ENCODE peak calls at places on chromosome 12, in ten cellular contexts. X is heart right ventricle; J is heart left ventricle; A is CD8-positive, alpha-beta T cell; Q is tibial nerve; U is tibial artery; M is CD4-positive, CD25-positive, alpha-beta regulatory T cell; T is lung; P is aorta; N is cardiac muscle cell. F is an unnamed sample. For H3K4me1 and H3K36me3, the result is how much of the 10 kb centered on the place peaks cover.

GRCh38 chr12:106999444-106999843 is 12.5 kb upstream of the MTERF2 start:
- DNase-seq in X (no peak), J (no peak), A (no peak), Q (peak), U (peak), M (no peak), T (no peak), P (no peak), N (no peak), F (no peak)

GRCh38 chr12:117255386-117255785 is 65.1 kb upstream of the FBXO21 start:
- DNase-seq in X (no peak), J (no peak), A (no peak), Q (no peak), U (no peak), M (no peak), T (no peak), P (no peak), N (no peak), F (no peak)

GRCh38 chr12:105677672-105678071 is 347.2 kb downstream of the C12orf75 start:
- DNase-seq in X (no peak), J (no peak), A (no peak), Q (no peak), U (no peak), M (no peak), T (no peak), P (no peak), N (no peak), F (no peak)

GRCh38 chr12:106118-106561 is 39.6 kb downstream of the IQSEC3 start:
- DNase-seq in X (peak), J (peak), A (no peak), Q (no peak), U (peak), M (no peak), T (no peak), P (peak), N (no peak), F (no peak)

GRCh38 chr12:105706973-105707334 is 376.5 kb downstream of the C12orf75 start:
- DNase-seq in X (no peak), J (no peak), A (no peak), Q (no peak), U (no peak), M (no peak), T (no peak), P (no peak), N (no peak), F (no peak)

GRCh38 chr12:41907036-41907435 is 237.6 kb downstream of the GXYLT1 start:
- DNase-seq in X (no peak), J (no peak), A (no peak), Q (no peak), U (no peak), M (no peak), T (no peak), P (no peak), N (no peak), F (no peak)

GRCh38 chr12:10551375-10551774 is 45.7 kb downstream of the EIF2S3B start:
- DNase-seq in X (no peak), J (no peak), A (no peak), Q (no peak), U (no peak), M (no peak), T (no peak), P (no peak), N (no peak), F (no peak)

GRCh38 chr12:57888407-57889157 is 42.1 kb upstream of the CTDSP2 start:
- DNase-seq in X (peak), J (no peak), A (no peak), Q (no peak), U (no peak), M (no peak), T (peak), P (peak), N (no peak), F (no peak)

GRCh38 chr12:62919827-62920226 is 15.1 kb downstream of the PPM1H start:
- DNase-seq in X (no peak), J (no peak), A (no peak), Q (no peak), U (no peak), M (no peak), T (no peak), P (no peak), N (no peak), F (no peak)

GRCh38 chr12:5437122-5437521 is 5.2 kb downstream of the NTF3 start:
- DNase-seq in X (peak), J (no peak), A (no peak), Q (no peak), U (no peak), M (no peak), T (no peak), P (no peak), N (no peak), F (no peak)

GRCh38 chr12:66533767-66534166 is 145.1 kb downstream of the GRIP1 start:
- DNase-seq in X (no peak), J (no peak), A (no peak), Q (no peak), U (no peak), M (no peak), T (no peak), P (no peak), N (no peak), F (no peak)
- H3K4me1 ChIP-seq in X (under half), J (under half), A (under half), Q (under half), U (under half), M (under half), T (under half), P (under half), N (under half), F (under half)

DNA sequence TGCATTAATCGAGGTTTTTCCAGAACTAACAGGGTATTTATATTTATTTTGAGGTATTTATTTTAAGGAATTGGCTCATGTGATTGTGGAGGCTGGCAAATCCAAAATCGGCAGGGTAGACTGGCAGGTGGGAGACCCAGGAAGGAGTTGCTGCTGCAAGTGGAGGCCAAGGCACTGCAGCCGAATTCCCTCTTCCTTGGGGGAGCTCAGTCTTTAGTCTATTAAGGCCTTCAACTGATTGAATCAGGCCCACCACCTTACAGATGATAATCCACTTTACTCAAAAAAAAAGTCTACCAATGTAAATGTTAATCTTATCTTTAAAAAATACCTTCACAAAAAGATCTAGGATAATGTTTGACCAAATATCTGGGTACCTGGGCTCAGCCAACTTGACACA is 1.2 kb upstream of the OAS2 start:
- DNase-seq in X (no peak), J (no peak), A (no peak), Q (no peak), U (no peak), M (no peak), T (no peak), P (no peak), N (no peak), F (no peak)
- H3K4me3 ChIP-seq in X (no peak), J (no peak), A (no peak), Q (no peak), U (no peak), M (peak), T (no peak), P (no peak), N (no peak), F (no peak)

DNA sequence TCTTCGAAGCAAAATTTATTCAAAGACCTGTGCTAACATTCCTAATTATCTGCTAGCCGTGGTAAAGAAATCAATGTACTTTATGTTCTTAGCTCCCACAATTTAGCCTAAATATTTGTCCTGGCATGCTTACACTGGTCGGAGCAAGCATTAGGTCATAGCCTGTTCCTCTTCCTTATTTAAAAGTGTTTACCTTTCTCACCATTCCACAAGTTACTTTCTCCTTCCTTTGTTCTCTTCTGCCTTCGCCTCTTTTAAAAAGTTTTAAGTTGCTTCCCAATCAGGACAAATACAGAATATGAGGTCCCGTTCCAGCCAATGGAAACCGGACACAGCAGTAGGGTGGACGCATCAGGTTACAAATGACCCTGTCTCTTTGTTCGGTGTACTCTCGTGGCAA is 11.6 kb downstream of the CDK2AP1 start:
- DNase-seq in X (no peak), J (no peak), A (no peak), Q (no peak), U (no peak), M (no peak), T (no peak), P (no peak), N (no peak), F (no peak)
- H3K36me3 ChIP-seq in X (under half), J (under half), A (under half), Q (under half), U (under half), M (under half), T (under half), P (under half), N (under half), F (under half)

GRCh38 chr12:54259194-54260011 is 20.5 kb downstream of the CBX5 start:
- DNase-seq in X (peak), J (peak), A (peak), Q (peak), U (peak), M (peak), T (peak), P (peak), N (peak), F (peak)

GRCh38 chr12:54261817-54262402 is 18.0 kb downstream of the CBX5 start:
- DNase-seq in X (no peak), J (no peak), A (no peak), Q (no peak), U (no peak), M (no peak), T (no peak), P (no peak), N (no peak), F (no peak)

GRCh38 chr12:54258286-54258685 is 21.6 kb downstream of the CBX5 start:
- DNase-seq in X (no peak), J (no peak), A (no peak), Q (no peak), U (no peak), M (no peak), T (no peak), P (no peak), N (no peak), F (no peak)

GRCh38 chr12:54265364-54265812 is 14.5 kb downstream of the CBX5 start:
- DNase-seq in X (no peak), J (no peak), A (no peak), Q (no peak), U (no peak), M (no peak), T (no peak), P (no peak), N (no peak), F (no peak)

DNA sequence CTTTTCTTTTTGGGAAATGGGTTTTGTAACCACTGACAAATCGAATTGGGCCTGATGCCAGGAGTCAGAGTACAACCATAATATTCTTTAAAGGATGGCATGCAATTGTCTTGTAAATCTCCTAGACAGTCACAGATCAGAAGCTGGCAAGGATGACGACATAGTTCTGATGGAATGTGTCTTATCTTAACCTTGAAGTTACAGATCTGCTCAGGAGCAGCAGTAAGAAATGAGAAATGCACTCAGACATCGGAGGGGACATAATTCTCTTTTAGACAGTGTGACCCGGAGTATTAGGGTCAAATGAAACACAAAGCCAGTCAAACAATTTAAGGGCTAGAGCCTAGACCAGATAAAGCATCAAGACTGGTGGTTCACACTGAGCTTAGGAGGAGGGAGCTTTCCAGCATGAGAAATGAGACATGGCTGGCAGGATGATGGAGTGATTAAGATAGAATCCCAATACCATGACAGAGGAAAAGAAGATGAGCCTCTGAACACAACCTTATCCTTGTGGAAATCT is 17.5 kb downstream of the CBX5 start:
- DNase-seq in X (no peak), J (no peak), A (no peak), Q (no peak), U (no peak), M (no peak), T (no peak), P (no peak), N (peak), F (no peak)
- H3K4me1 ChIP-seq in X (under half), J (under half), A (under half), Q (under half), U (under half), M (under half), T (under half), P (under half), N (half or more), F (under half)

GRCh38 chr12:1919284-1919683 is 832 bp upstream of the CACNA2D4 start:
- DNase-seq in X (no peak), J (no peak), A (no peak), Q (no peak), U (no peak), M (no peak), T (no peak), P (peak), N (no peak), F (peak)
- H3K4me3 ChIP-seq in X (peak), J (peak), A (no peak), Q (no peak), U (no peak), M (no peak), T (no peak), P (no peak), N (no peak), F (no peak)

DNA sequence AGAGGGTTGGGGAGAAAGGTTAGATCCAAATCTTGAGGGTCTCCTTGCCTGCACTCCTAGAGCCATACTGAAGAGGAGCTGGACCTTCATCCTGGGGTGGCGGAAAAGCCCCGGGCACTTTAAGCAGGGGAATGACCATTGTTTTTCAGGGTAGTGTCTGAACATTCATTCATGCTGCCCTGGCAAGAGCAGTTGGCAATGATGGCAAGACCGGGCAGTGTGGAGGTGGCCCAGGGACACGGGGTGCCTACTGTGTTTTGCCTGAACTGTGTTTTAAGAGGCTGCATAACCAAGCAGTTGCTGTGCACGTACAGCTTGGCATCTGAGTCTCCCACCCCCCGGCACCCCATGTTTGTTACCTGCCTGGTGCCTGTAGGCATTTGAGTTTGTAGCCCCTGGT is 14.7 kb downstream of the TPCN1 start:
- DNase-seq in X (no peak), J (no peak), A (no peak), Q (no peak), U (no peak), M (no peak), T (no peak), P (no peak), N (no peak), F (no peak)
- H3K36me3 ChIP-seq in X (under half), J (under half), A (under half), Q (under half), U (under half), M (under half), T (under half), P (under half), N (under half), F (under half)

GRCh38 chr12:67539329-67539728 is 109.2 kb upstream of the DYRK2 start:
- DNase-seq in X (no peak), J (no peak), A (no peak), Q (no peak), U (no peak), M (no peak), T (no peak), P (no peak), N (no peak), F (no peak)

GRCh38 chr12:67543371-67543770 is 105.2 kb upstream of the DYRK2 start:
- DNase-seq in X (no peak), J (no peak), A (no peak), Q (no peak), U (no peak), M (no peak), T (no peak), P (no peak), N (no peak), F (no peak)

GRCh38 chr12:67539946-67540345 is 108.6 kb upstream of the DYRK2 start:
- DNase-seq in X (no peak), J (no peak), A (no peak), Q (no peak), U (no peak), M (no peak), T (no peak), P (no peak), N (no peak), F (no peak)

GRCh38 chr12:67540920-67541624 is 107.5 kb upstream of the DYRK2 start:
- DNase-seq in X (no peak), J (no peak), A (no peak), Q (no peak), U (no peak), M (no peak), T (no peak), P (no peak), N (no peak), F (no peak)

DNA sequence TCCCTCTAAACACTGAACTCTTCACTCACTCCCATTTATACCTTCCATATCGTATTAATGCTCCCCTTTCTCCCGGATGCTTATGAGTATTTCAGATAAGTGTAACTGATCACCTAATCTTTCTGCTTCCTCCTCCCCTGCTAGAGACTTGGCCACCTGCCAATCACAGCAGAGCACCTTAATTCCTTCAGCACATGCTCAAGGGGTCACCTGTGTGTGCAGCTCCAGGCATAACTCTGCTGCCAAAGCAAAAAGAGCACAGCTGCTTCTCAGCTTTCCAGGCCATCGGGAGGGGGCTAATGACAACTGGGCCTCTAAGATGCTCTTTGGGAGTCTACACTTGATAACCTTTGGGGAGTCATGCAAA is 106.9 kb upstream of the DYRK2 start:
- DNase-seq in X (no peak), J (no peak), A (no peak), Q (no peak), U (no peak), M (no peak), T (no peak), P (no peak), N (no peak), F (no peak)
- H3K4me1 ChIP-seq in X (under half), J (under half), A (under half), Q (under half), U (under half), M (under half), T (under half), P (under half), N (under half), F (under half)

GRCh38 chr12:120668091-120668796 is 18.7 kb upstream of the MLEC start:
- DNase-seq in X (no peak), J (no peak), A (no peak), Q (no peak), U (no peak), M (no peak), T (no peak), P (no peak), N (no peak), F (no peak)
- H3K4me3 ChIP-seq in X (no peak), J (no peak), A (no peak), Q (no peak), U (no peak), M (no peak), T (no peak), P (no peak), N (no peak), F (no peak)

DNA sequence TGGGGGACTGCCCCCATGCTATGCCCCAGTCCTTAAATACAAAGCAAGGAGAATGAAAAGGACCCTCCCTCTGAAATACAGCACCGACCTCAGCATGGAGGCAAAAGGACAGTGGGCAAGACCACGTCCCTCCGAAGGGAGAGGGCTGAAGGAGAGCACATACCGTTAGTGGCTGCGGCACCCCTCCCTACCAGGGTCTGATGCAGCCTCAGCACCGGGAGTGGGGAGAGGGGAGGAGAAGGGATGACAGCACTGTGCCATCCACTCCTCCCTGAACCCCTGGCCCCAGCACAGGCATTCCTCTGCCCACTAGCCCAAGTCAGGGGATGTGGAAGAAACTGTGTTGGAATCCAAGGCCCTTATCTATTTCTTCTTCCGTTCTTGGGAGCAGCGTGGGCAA is 3.6 kb upstream of the ACRBP start:
- DNase-seq in X (no peak), J (no peak), A (no peak), Q (no peak), U (no peak), M (no peak), T (no peak), P (peak), N (no peak), F (no peak)
- H3K36me3 ChIP-seq in X (under half), J (under half), A (under half), Q (under half), U (half or more), M (half or more), T (under half), P (under half), N (under half), F (under half)

DNA sequence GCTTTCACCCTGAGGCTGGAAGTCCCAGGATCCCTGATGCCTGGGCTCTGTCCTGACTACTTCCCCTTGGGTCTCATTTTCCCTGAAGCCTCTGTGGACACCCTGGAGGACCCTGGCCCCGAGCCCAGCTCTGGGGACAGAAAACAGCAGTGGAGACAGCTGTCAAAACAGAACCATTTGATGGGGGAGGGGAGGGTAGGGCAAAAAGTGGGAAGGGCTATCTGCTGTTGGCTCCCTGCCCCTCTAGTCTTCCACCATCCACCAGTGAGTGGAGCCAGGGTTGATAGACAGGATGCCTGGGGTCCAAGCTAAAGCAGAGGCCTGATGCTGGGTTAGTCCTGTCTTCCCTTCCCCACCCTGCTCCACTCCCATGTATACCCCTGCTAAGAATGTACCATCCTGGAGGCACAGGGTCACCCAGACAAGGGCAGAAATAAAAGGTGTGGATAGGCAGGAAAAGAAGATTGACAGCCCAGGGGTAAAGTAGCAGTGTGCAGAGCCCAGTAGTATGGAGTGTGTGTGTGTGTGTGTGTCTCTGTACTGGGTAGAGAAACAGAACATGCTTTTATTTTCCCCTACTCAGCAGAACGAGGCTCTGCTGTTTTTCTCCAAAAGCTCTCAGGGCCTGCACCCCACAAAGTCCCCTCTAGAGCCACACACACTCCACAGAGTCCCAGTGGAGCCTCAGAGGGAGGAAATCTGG is 9.8 kb downstream of the ZNF385A start:
- DNase-seq in X (peak), J (peak), A (no peak), Q (no peak), U (no peak), M (no peak), T (no peak), P (no peak), N (no peak), F (no peak)
- H3K4me1 ChIP-seq in X (under half), J (half or more), A (under half), Q (under half), U (under half), M (under half), T (under half), P (under half), N (under half), F (under half)